ENCODE peak calls at places on chromosome 4, in six cellular contexts. E is midbrain; G is pons; P is stimulated activated CD4-positive, alpha-beta T cell treated with anti-CD3 and anti-CD28 coated beads, Interleukin-1b, Interleukin-23, amount 100 ng/mL, for 1 hour; D is amniotic stem cell; R is H9. J is an unnamed sample.

GRCh38 chr4:153582954-153583456 is 101.1 kb upstream of the TLR2 start:
- DNase-seq in E (no peak), G (no peak), P (no peak), D (no peak), R (no peak), J (no peak)

GRCh38 chr4:173937871-173938270 is 345.6 kb downstream of the FBXO8 start:
- DNase-seq in E (no peak), G (no peak), P (no peak), D (no peak), R (no peak), J (no peak)

GRCh38 chr4:3880595-3881120 is 114.5 kb downstream of the ADRA2C start:
- DNase-seq in E (peak; percentile 58), G (peak; percentile 19), P (peak; percentile 51), D (no peak), R (peak; percentile 91), J (peak; percentile 31)

GRCh38 chr4:111945014-111945413 is 200.2 kb upstream of the FAM241A start:
- DNase-seq in E (no peak), G (no peak), P (no peak), D (no peak), R (no peak), J (no peak)

GRCh38 chr4:177155454-177155853 is 154.2 kb upstream of the NEIL3 start:
- DNase-seq in E (no peak), G (no peak), P (no peak), D (no peak), R (peak; percentile 32), J (peak; percentile 11)

GRCh38 chr4:113336556-113336955 is 287.1 kb downstream of the ANK2 start:
- DNase-seq in E (no peak), G (no peak), P (no peak), D (no peak), R (no peak), J (no peak)

GRCh38 chr4:28868831-28869230 is 1851.3 kb upstream of the PCDH7 start:
- DNase-seq in E (no peak), G (no peak), P (no peak), D (no peak), R (no peak), J (no peak)

GRCh38 chr4:57355066-57355465 is 244.9 kb upstream of the IGFBP7 start:
- DNase-seq in E (no peak), G (no peak), P (no peak), D (no peak), R (no peak), J (no peak)

GRCh38 chr4:37865450-37865849 is 25.4 kb upstream of the TBC1D1 start:
- DNase-seq in E (no peak), G (no peak), P (no peak), D (no peak), R (no peak), J (no peak)

GRCh38 chr4:7620814-7621176 is 186.1 kb upstream of the PSAPL1 start:
- DNase-seq in E (no peak), G (no peak), P (no peak), D (no peak), R (no peak), J (no peak)

GRCh38 chr4:88841635-88842034 is 144.0 kb upstream of the NAP1L5 start:
- DNase-seq in E (no peak), G (no peak), P (no peak), D (peak; percentile 24), R (no peak), J (no peak)

GRCh38 chr4:187251896-187252295 is 528.2 kb upstream of the FAT1 start:
- DNase-seq in E (no peak), G (no peak), P (no peak), D (no peak), R (no peak), J (no peak)

GRCh38 chr4:122205687-122206086 is 53.6 kb downstream of the BLTP1 start:
- DNase-seq in E (no peak), G (no peak), P (no peak), D (no peak), R (no peak), J (peak; percentile 0)

GRCh38 chr4:119744580-119744979 is 116.0 kb upstream of the PDE5A start:
- DNase-seq in E (no peak), G (no peak), P (no peak), D (no peak), R (no peak), J (no peak)

GRCh38 chr4:126591583-126591982 is 1041.2 kb upstream of the INTU start:
- DNase-seq in E (no peak), G (no peak), P (no peak), D (no peak), R (no peak), J (no peak)

GRCh38 chr4:146207410-146207809 is 6.9 kb upstream of the REELD1 start:
- DNase-seq in E (no peak), G (no peak), P (no peak), D (no peak), R (no peak), J (no peak)

GRCh38 chr4:184784628-184785257 is 41.0 kb downstream of the ACSL1 start:
- DNase-seq in E (no peak), G (peak; percentile 39), P (no peak), D (no peak), R (no peak), J (no peak)

GRCh38 chr4:186669159-186669720 is 54.4 kb downstream of the FAT1 start:
- DNase-seq in E (peak; percentile 59), G (peak; percentile 79), P (no peak), D (peak; percentile 38), R (peak; percentile 63), J (no peak)

GRCh38 chr4:102760645-102761477 is at the start of gene MANBA:
- DNase-seq in E (peak; percentile 93), G (peak; percentile 91), P (peak; percentile 68), D (peak; percentile 69), R (peak; percentile 90), J (peak; percentile 63)